ENCODE peak calls at places on chromosomes 2 and 18, in five cellular contexts. U, Z, I, B and E are unnamed samples.

GRCh38 chr2:127893494-127893893 is 7.7 kb upstream of the AMMECR1L start:
- DNase-seq in U (no peak), Z (no peak), I (no peak), B (no peak), E (no peak)

GRCh38 chr2:110157153-110157793 is 41.7 kb upstream of the MALL start:
- DNase-seq in U (peak; percentile 80), Z (peak; percentile 75), I (no peak), B (peak; percentile 80), E (no peak)

GRCh38 chr2:56199492-56199891 is 15.7 kb downstream of the CCDC85A start:
- DNase-seq in U (no peak), Z (no peak), I (no peak), B (no peak), E (no peak)

GRCh38 chr2:144381716-144382115 is 138.2 kb downstream of the ZEB2 start:
- DNase-seq in U (no peak), Z (no peak), I (no peak), B (no peak), E (no peak)

GRCh38 chr2:235642446-235643107 is 148.7 kb downstream of the AGAP1 start:
- DNase-seq in U (no peak), Z (no peak), I (no peak), B (peak; percentile 10), E (no peak)

GRCh38 chr2:86570069-86570468 is 6.8 kb upstream of the CHMP3 start:
- DNase-seq in U (no peak), Z (no peak), I (no peak), B (no peak), E (no peak)

GRCh38 chr2:65373365-65373918 is 59.0 kb downstream of the SPRED2 start:
- DNase-seq in U (no peak), Z (no peak), I (no peak), B (no peak), E (no peak)

GRCh38 chr2:144357623-144358400 is 162.1 kb downstream of the ZEB2 start:
- DNase-seq in U (no peak), Z (no peak), I (peak; percentile 13), B (peak; percentile 84), E (no peak)

GRCh38 chr2:224163573-224164307 is 124.7 kb upstream of the SERPINE2 start:
- DNase-seq in U (peak; percentile 88), Z (no peak), I (no peak), B (peak; percentile 43), E (no peak)

GRCh38 chr2:236180831-236181453 is 12.8 kb upstream of the GBX2 start:
- DNase-seq in U (peak; percentile 40), Z (peak; percentile 5), I (no peak), B (peak; percentile 75), E (no peak)

GRCh38 chr2:144675731-144676130 is 155.8 kb upstream of the ZEB2 start:
- DNase-seq in U (no peak), Z (no peak), I (no peak), B (peak; percentile 13), E (no peak)

GRCh38 chr18:37298816-37299215 is 266.8 kb downstream of the CELF4 start:
- DNase-seq in U (no peak), Z (no peak), I (no peak), B (no peak), E (no peak)

GRCh38 chr18:48488388-48488850 is 50.4 kb upstream of the CTIF start:
- DNase-seq in U (peak; percentile 85), Z (no peak), I (no peak), B (peak; percentile 87), E (no peak)

GRCh38 chr2:545711-546650 is 131.2 kb downstream of the TMEM18 start:
- DNase-seq in U (no peak), Z (no peak), I (no peak), B (no peak), E (no peak)